ENCODE peak calls at places on chromosome 1, in four cellular contexts. J, D, K and H are unnamed samples.

GRCh38 chr1:202958544-202959275 is 598 bp upstream of the ADIPOR1 start:
- DNase-seq in K (no peak), J (no peak), D (peak; percentile 40), H (no peak)

GRCh38 chr1:208083715-208084085 is 160.5 kb downstream of the PLXNA2 start:
- DNase-seq in J (no peak), K (no peak), D (no peak), H (no peak)

GRCh38 chr1:47432071-47433036 is 5.5 kb upstream of the FOXD2 start:
- DNase-seq in J (peak; percentile 61), K (peak; percentile 73), D (peak; percentile 82), H (peak; percentile 86)

GRCh38 chr1:90126834-90127233 is 131.9 kb downstream of the ZNF326 start:
- DNase-seq in J (no peak), K (no peak), D (no peak), H (no peak)

GRCh38 chr1:244497805-244498204 is 36.7 kb downstream of the CATSPERE start:
- DNase-seq in K (no peak), D (no peak), J (no peak), H (no peak)

GRCh38 chr1:223712184-223712855 is at the start of gene CAPN2:
- DNase-seq in J (peak; percentile 84), K (peak; percentile 97), D (peak; percentile 96), H (peak; percentile 89)

GRCh38 chr1:226223157-226223785 is at the start of gene MIXL1:
- DNase-seq in D (peak; percentile 33), J (no peak), K (no peak), H (no peak)

GRCh38 chr1:216076751-216077150 is 346.5 kb downstream of the USH2A start:
- DNase-seq in K (no peak), J (no peak), D (no peak), H (no peak)

GRCh38 chr1:176976236-176976635 is 188.3 kb downstream of the ASTN1 start:
- DNase-seq in D (no peak), J (no peak), K (no peak), H (no peak)

GRCh38 chr1:68120136-68120791 is 69.8 kb upstream of the DIRAS3 start:
- DNase-seq in J (peak; percentile 31), K (peak; percentile 67), D (peak; percentile 56), H (peak; percentile 47)

GRCh38 chr1:27538793-27539192 is 48.8 kb upstream of the WASF2 start:
- DNase-seq in K (no peak), D (no peak), J (peak; percentile 28), H (no peak)

GRCh38 chr1:32200226-32201010 is at the start of gene CCDC28B:
- DNase-seq in K (peak; percentile 69), D (peak; percentile 86), J (peak; percentile 49), H (peak; percentile 45)

GRCh38 chr1:181144238-181144637 is 55.7 kb downstream of the IER5 start:
- DNase-seq in J (no peak), D (no peak), K (no peak), H (no peak)

GRCh38 chr1:181141431-181141910 is 53.0 kb downstream of the IER5 start:
- DNase-seq in J (no peak), K (peak; percentile 83), D (no peak), H (peak; percentile 39)

GRCh38 chr1:181140891-181141290 is 52.4 kb downstream of the IER5 start:
- DNase-seq in J (no peak), D (no peak), K (no peak), H (no peak)

GRCh38 chr1:181143081-181143859 is 54.8 kb downstream of the IER5 start:
- DNase-seq in J (no peak), D (no peak), K (no peak), H (no peak)

DNA sequence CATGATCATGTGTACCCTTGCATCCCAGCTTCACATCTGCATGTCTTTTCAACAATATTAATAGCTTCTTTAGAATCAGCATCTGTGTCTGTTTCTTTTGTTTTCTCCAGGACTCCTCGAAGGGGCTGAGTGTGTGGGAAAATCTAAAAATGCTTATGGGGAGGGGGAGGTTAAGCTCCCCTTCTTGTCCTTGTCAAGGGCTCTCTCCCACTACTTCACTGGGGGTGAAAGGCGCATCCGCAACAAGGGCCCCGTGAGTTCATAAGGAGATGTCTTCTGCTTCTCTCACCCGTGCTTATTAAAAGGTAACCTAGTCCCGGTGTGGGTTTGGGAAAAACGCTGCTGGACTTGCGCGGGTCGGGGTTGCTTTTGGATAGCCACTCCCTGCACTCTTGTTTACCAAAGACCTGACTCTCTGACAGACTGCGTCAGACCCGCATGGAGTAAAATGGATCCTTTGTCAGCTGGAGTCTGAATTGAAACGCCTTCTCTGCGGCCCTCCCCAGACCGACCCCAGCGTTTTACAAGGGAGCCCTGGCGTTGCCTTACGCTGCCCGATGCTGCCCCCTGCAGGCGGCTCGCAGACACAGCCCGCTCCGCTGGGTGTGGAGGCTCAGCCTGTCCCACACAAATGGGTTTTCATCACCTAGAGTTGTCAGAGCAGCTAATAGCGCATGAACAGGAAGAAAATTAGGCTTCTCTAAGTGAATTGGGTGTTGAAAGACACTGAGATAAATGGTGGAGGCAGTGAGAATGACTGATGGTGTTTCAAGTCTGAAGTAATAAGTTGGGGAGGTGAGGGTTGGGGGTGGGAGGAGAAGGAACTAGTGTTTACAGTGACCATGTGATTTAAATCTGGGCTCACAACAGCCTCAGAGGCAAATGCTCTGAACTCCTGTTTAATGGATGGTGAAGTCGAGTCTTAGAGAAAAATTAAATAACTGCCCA is 53.9 kb downstream of the IER5 start:
- DNase-seq in K (peak; percentile 94), D (peak; percentile 88), J (peak; percentile 81), H (peak; percentile 90)
- TF ChIP-seq EP300 in K (peak; percentile 46), D (no peak), J (no peak), H (no peak)

GRCh38 chr1:116118471-116118870 is 7.3 kb downstream of the MAB21L3 start:
- DNase-seq in K (no peak), J (no peak), D (no peak), H (no peak)

GRCh38 chr1:116116040-116116439 is 4.8 kb downstream of the MAB21L3 start:
- DNase-seq in K (no peak), J (no peak), D (no peak), H (no peak)

GRCh38 chr1:116112388-116113140 is 1.4 kb downstream of the MAB21L3 start:
- DNase-seq in K (no peak), J (no peak), D (no peak), H (no peak)

GRCh38 chr1:116113615-116114014 is 2.4 kb downstream of the MAB21L3 start:
- DNase-seq in D (no peak), K (no peak), J (no peak), H (no peak)

DNA sequence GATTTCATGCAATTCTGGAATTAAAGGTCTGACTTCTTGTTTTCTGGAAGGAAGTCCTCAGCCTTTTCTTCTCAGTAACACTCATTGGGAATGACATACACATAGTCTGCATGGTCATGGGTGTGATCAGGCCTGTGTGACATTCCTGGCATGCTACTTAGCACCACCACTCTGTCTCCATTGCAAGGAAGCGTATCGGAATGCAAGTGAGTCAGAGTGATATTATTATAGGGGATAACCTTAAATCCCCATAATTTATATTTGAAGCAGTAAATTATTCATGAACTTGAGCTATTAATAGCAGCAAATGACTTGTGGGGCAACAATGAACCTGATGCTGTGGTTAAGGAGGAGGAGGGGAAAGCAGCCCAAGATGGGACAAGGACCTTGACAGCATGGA is 4.3 kb downstream of the MAB21L3 start:
- DNase-seq in D (no peak), J (no peak), K (no peak), H (no peak)
- TF ChIP-seq EP300 in D (no peak), J (no peak), K (no peak), H (no peak)

GRCh38 chr1:25428475-25429166 is 2.1 kb upstream of the MACO1 start:
- DNase-seq in D (no peak), J (no peak), K (no peak), H (no peak)
- TF ChIP-seq EP300 in D (no peak), J (no peak), K (peak; percentile 38), H (no peak)

GRCh38 chr1:96538001-96538649 is 183.5 kb upstream of the PTBP2 start:
- DNase-seq in J (no peak), K (no peak), D (peak; percentile 13), H (no peak)
- TF ChIP-seq EP300 in J (no peak), K (no peak), D (no peak), H (peak; percentile 43)